ENCODE peak calls at places on chromosomes 3 and 15, in ten cellular contexts. H is upper lobe of left lung, J is keratinocyte, D is sigmoid colon, G is epithelial cell of proximal tubule, Q is adrenal gland, B is fibroblast of lung, V is dorsolateral prefrontal cortex, U is left ventricle myocardium inferior, Y is prostate gland. P is an unnamed sample.

GRCh38 chr3:187242900-187243299 is 45.6 kb downstream of the RTP1 start:
- DNase-seq in J (no peak), B (no peak), Y (no peak), V (no peak), G (no peak), Q (no peak), H (no peak), D (no peak), U (no peak), P (no peak)

GRCh38 chr3:53842436-53843194 is 3.6 kb downstream of the CHDH start:
- DNase-seq in B (peak; percentile 40), J (no peak), Q (peak; percentile 80), D (no peak), Y (peak; percentile 94), H (no peak), U (no peak), G (peak; percentile 88), V (peak; percentile 80), P (peak; percentile 5)

GRCh38 chr3:138675393-138675792 is 66.8 kb downstream of the FAIM start:
- DNase-seq in U (no peak), J (no peak), B (peak; percentile 38), V (no peak), Y (no peak), H (no peak), Q (no peak), G (no peak), D (no peak), P (peak; percentile 16)

GRCh38 chr15:38886315-38887163 is 321.9 kb upstream of the RASGRP1 start:
- DNase-seq in B (peak; percentile 76), Q (no peak), V (no peak), H (no peak), J (no peak), U (no peak), Y (no peak), G (peak; percentile 57), D (no peak), P (peak; percentile 90)

GRCh38 chr3:111737712-111738097 is 121.4 kb upstream of the PHLDB2 start:
- DNase-seq in B (peak; percentile 100), V (no peak), Y (peak; percentile 88), J (no peak), H (no peak), G (no peak), D (peak; percentile 86), Q (peak; percentile 60), U (peak; percentile 31), P (peak; percentile 94)

GRCh38 chr3:162337630-162338029 is 841.0 kb downstream of the OTOL1 start:
- DNase-seq in H (no peak), G (no peak), D (no peak), Y (no peak), V (no peak), U (no peak), Q (no peak), B (peak; percentile 5), J (no peak), P (no peak)

GRCh38 chr3:194129581-194130133 is 6.3 kb upstream of the HES1 start:
- DNase-seq in H (no peak), J (no peak), Y (no peak), D (peak; percentile 20), B (peak; percentile 87), U (peak; percentile 22), G (no peak), V (no peak), Q (no peak), P (peak; percentile 76)

GRCh38 chr3:67739851-67740250 is 85.4 kb upstream of the SUCLG2 start:
- DNase-seq in H (no peak), Q (no peak), B (peak; percentile 38), D (no peak), U (no peak), G (no peak), Y (no peak), J (no peak), V (no peak), P (no peak)

GRCh38 chr3:72004749-72005292 is 219.9 kb upstream of the PROK2 start:
- DNase-seq in D (no peak), Q (no peak), U (no peak), G (peak; percentile 18), B (peak; percentile 67), Y (no peak), V (no peak), H (no peak), J (no peak), P (peak; percentile 49)

GRCh38 chr15:85579011-85579701 is 198.8 kb downstream of the AKAP13 start:
- DNase-seq in G (no peak), B (no peak), D (no peak), V (no peak), H (no peak), J (no peak), Q (no peak), U (peak; percentile 52), Y (no peak), P (no peak)

GRCh38 chr3:46012246-46012645 is 15.0 kb downstream of the XCR1 start:
- DNase-seq in H (no peak), G (no peak), J (no peak), B (no peak), Y (no peak), Q (no peak), D (no peak), V (no peak), U (no peak), P (no peak)

GRCh38 chr3:32109256-32109655 is 2.8 kb downstream of the GPD1L start:
- DNase-seq in D (peak; percentile 98), J (no peak), B (peak; percentile 82), Y (peak; percentile 91), G (no peak), V (peak; percentile 87), H (no peak), U (peak; percentile 91), Q (peak; percentile 96), P (peak; percentile 73)

GRCh38 chr15:82414536-82415191 is 15.0 kb upstream of the GOLGA6L9 start:
- DNase-seq in H (no peak), J (no peak), V (no peak), U (no peak), Q (no peak), Y (no peak), B (no peak), G (peak; percentile 29), D (no peak), P (peak; percentile 2)
- TF ChIP-seq CTCF in H (no peak), J (no peak), V (no peak), U (no peak), Q (no peak), Y (no peak), B (no peak), G (peak; percentile 16), D (no peak), P (no peak)

DNA sequence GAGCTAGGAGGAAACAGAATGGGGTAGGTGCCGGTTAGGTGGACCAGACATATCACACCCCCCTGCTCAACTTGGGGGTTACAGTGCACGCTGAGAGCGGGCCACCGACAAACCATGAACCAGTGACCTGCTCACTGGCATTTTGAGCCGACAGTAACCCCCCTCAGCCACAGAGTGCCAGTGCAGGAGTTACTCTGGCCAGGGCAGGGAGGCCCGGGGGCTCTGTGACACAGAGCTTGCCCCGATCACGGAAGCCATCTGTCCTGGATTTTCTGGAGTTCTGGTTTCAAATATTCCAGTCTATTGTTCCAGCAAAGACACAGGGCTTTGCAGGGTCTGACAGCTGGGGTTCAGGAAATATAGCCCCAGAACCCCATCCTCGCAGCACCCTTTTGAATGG is 225.2 kb downstream of the VPS13C start:
- DNase-seq in H (peak; percentile 20), D (no peak), Q (no peak), B (no peak), Y (no peak), G (no peak), V (no peak), U (no peak), J (no peak), P (no peak)
- H3K4me3 ChIP-seq in H (no peak overlapping the region), D (no peak overlapping the region), Q (no peak overlapping the region), B (no peak overlapping the region), Y (no peak overlapping the region), G (no peak overlapping the region), V (no peak overlapping the region), U (no peak overlapping the region), J (no peak overlapping the region), P (no peak overlapping the region)

GRCh38 chr3:4241595-4242170 is 61.5 kb upstream of the SETMAR start:
- DNase-seq in J (no peak), Q (no peak), U (no peak), D (no peak), B (no peak), Y (no peak), G (no peak), H (no peak), V (no peak), P (no peak)

GRCh38 chr3:4247391-4247790 is 55.8 kb upstream of the SETMAR start:
- DNase-seq in Q (no peak), H (no peak), G (no peak), B (no peak), J (no peak), Y (no peak), D (no peak), V (no peak), U (no peak), P (no peak)

GRCh38 chr3:4251412-4251811 is 51.8 kb upstream of the SETMAR start:
- DNase-seq in G (no peak), B (no peak), Y (no peak), U (no peak), H (no peak), Q (no peak), V (no peak), J (no peak), D (no peak), P (no peak)

GRCh38 chr3:4250064-4250463 is 53.1 kb upstream of the SETMAR start:
- DNase-seq in D (no peak), G (no peak), H (no peak), J (no peak), Y (no peak), Q (no peak), B (no peak), V (no peak), U (no peak), P (no peak)

GRCh38 chr3:4245671-4246070 is 57.5 kb upstream of the SETMAR start:
- DNase-seq in V (no peak), D (no peak), B (no peak), H (no peak), Q (no peak), U (no peak), G (no peak), Y (no peak), J (no peak), P (no peak)
- TF ChIP-seq CTCF in V (no peak), D (no peak), B (no peak), H (no peak), Q (no peak), U (no peak), G (no peak), Y (no peak), J (no peak), P (no peak)

DNA sequence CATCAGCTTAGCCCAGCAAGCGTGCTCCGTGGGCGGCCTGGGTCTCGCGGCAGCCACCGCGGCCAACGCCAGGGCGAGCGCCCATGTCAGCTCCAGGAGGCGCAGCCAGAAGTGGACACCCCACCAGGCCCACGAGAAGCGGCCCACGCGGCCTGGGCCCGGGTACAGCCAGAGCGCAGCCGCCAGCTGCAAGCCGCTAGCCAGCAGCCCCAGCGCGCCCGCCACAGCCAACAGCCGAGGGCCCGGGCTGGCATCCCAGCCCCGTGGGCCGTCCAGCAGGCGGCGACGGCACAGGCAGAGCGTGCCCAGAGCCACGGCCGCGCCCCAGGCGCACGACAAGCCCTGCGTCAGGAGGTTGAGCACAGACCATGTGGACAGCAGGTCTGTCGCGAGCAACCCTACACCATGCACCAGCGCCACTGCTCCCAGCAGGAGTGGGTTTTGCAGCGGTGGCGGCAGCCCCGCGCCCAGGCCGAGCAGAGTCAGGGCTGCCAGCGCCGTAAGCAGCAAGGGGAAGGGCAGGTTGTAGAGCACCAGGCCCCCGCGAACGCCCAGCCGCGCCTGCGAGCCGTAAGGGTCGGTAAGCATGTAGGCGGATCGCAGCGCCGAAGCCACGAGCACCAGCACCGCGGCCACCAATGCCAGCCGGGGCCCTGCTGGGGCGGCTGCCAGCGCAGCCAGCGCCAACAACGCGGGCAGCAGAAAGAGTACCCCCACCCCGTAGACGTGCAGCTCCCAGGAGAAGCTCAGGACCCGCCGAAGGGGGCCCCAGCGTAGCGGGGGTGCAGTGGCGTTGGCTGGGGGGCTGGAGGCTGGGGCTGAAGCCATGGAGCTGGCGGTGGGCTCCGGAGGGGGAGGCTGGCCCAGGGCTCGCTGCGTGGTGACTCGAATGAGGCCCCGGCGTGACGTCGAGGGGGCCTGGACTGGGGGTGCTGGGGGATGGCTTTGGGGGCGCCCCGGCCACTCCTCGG is 4.9 kb downstream of the PRRT3 start:
- DNase-seq in Y (peak; percentile 74), H (peak; percentile 94), G (no peak), U (peak; percentile 72), Q (peak; percentile 83), J (no peak), B (peak; percentile 76), V (peak; percentile 63), D (peak; percentile 91), P (peak; percentile 70)
- H3K4me3 ChIP-seq in Y (peak overlapping the region; percentile 44), H (peak overlapping the region; percentile 71), G (peak overlapping the region; percentile 67), U (peak overlapping the region; percentile 82), Q (peak overlapping the region; percentile 39), J (peak overlapping the region; percentile 48), B (peak overlapping the region; percentile 64), V (peak overlapping the region; percentile 57), D (peak overlapping the region; percentile 51), P (peak overlapping the region; percentile 71)

P was measured in AG10803.